ENCODE peak calls at places on chromosome 14, in six cellular contexts. W, K, R, O, X and S are unnamed samples.

GRCh38 chr14:20774258-20774657 is 6.1 kb downstream of the EDDM3B start:
- DNase-seq in W (no peak), K (no peak), R (no peak), O (no peak), X (no peak), S (no peak)

GRCh38 chr14:67241416-67242362 is at the start of gene PALS1:
- DNase-seq in W (peak), K (no peak), R (no peak), O (peak), X (no peak), S (no peak)

GRCh38 chr14:88422919-88423318 is 37.5 kb downstream of the SPATA7 start:
- DNase-seq in W (no peak), K (no peak), R (no peak), O (no peak), X (no peak), S (no peak)

GRCh38 chr14:39279515-39279914 is 45.8 kb downstream of the MIA2 start:
- DNase-seq in W (no peak), K (no peak), R (no peak), O (no peak), X (no peak), S (no peak)

GRCh38 chr14:103155013-103155412 is 31.8 kb downstream of the TNFAIP2 start:
- DNase-seq in W (peak), K (no peak), R (no peak), O (no peak), X (peak), S (peak)

GRCh38 chr14:105710119-105711057 is 184.0 kb downstream of the TMEM121 start:
- DNase-seq in W (no peak), K (no peak), R (no peak), O (peak), X (no peak), S (no peak)

GRCh38 chr14:64704145-64704742 is at the start of gene PLEKHG3:
- DNase-seq in W (peak), K (peak), R (peak), O (peak), X (peak), S (peak)

GRCh38 chr14:99230271-99231141 is 41.5 kb downstream of the BCL11B start:
- DNase-seq in W (no peak), K (peak), R (peak), O (peak), X (no peak), S (no peak)

GRCh38 chr14:96090441-96091148 is 51.4 kb downstream of the C14orf132 start:
- DNase-seq in W (peak), K (no peak), R (no peak), O (peak), X (peak), S (peak)

GRCh38 chr14:100585448-100586152 is 1.6 kb downstream of the BEGAIN start:
- DNase-seq in W (no peak), K (no peak), R (no peak), O (peak), X (no peak), S (no peak)

GRCh38 chr14:106372870-106373657 is 846.7 kb downstream of the TMEM121 start:
- DNase-seq in W (peak), K (peak), R (no peak), O (peak), X (peak), S (peak)

GRCh38 chr14:67853748-67854147 is 34.2 kb downstream of the RAD51B start:
- DNase-seq in W (no peak), K (no peak), R (no peak), O (no peak), X (no peak), S (no peak)

GRCh38 chr14:79437951-79438350 is 773.4 kb downstream of the DIO2 start:
- DNase-seq in W (no peak), K (no peak), R (no peak), O (no peak), X (no peak), S (no peak)

GRCh38 chr14:48936352-48936751 is 649.8 kb downstream of the RPS29 start:
- DNase-seq in W (peak), K (no peak), R (no peak), O (no peak), X (no peak), S (peak)

GRCh38 chr14:87457727-87458126 is 535.3 kb downstream of the GALC start:
- DNase-seq in W (no peak), K (no peak), R (no peak), O (no peak), X (no peak), S (no peak)

GRCh38 chr14:47040490-47040889 is 388.9 kb upstream of the RPL10L start:
- DNase-seq in W (no peak), K (no peak), R (peak), O (no peak), X (no peak), S (peak)

GRCh38 chr14:91367173-91368171 is 50.1 kb downstream of the CCDC88C start:
- DNase-seq in W (no peak), K (peak), R (no peak), O (peak), X (no peak), S (no peak)

GRCh38 chr14:95353007-95353406 is 33.3 kb upstream of the CLMN start:
- DNase-seq in W (no peak), K (no peak), R (no peak), O (no peak), X (no peak), S (no peak)

GRCh38 chr14:77242752-77243151 is 28.3 kb downstream of the NGB start:
- DNase-seq in W (no peak), K (no peak), R (no peak), O (no peak), X (no peak), S (no peak)

GRCh38 chr14:22456421-22456820 is 132.6 kb downstream of the DAD1 start:
- DNase-seq in W (no peak), K (no peak), R (no peak), O (no peak), X (no peak), S (no peak)

GRCh38 chr14:39368261-39368959 is 63.8 kb downstream of the FBXO33 start:
- DNase-seq in W (peak), K (no peak), R (peak), O (no peak), X (no peak), S (peak)

GRCh38 chr14:68262567-68262966 is 443.0 kb downstream of the RAD51B start:
- DNase-seq in W (no peak), K (no peak), R (no peak), O (no peak), X (no peak), S (no peak)

GRCh38 chr14:21868442-21869046 is 194.9 kb upstream of the OR4E1 start:
- DNase-seq in W (peak), K (no peak), R (peak), O (no peak), X (peak), S (peak)

GRCh38 chr14:95059126-95059525 is 98.2 kb downstream of the DICER1 start:
- DNase-seq in W (no peak), K (no peak), R (no peak), O (no peak), X (no peak), S (no peak)

GRCh38 chr14:59688224-59689170 is 111.9 kb upstream of the CCDC175 start:
- DNase-seq in W (peak), K (no peak), R (peak), O (no peak), X (peak), S (peak)

GRCh38 chr14:76882646-76883045 is 56.4 kb downstream of the LRRC74A start:
- DNase-seq in W (no peak), K (no peak), R (no peak), O (no peak), X (no peak), S (no peak)

GRCh38 chr14:103735815-103736545 is 20.4 kb downstream of the ZFYVE21 start:
- DNase-seq in W (no peak), K (no peak), R (no peak), O (peak), X (no peak), S (peak)

GRCh38 chr14:64689292-64689691 is 14.9 kb upstream of the PLEKHG3 start:
- DNase-seq in W (no peak), K (no peak), R (no peak), O (no peak), X (no peak), S (no peak)

GRCh38 chr14:92615451-92615850 is 101.9 kb downstream of the RIN3 start:
- DNase-seq in W (no peak), K (peak), R (no peak), O (no peak), X (no peak), S (no peak)

GRCh38 chr14:93986972-93987371 is 10.1 kb upstream of the CCDC197 start:
- DNase-seq in W (no peak), K (no peak), R (no peak), O (no peak), X (no peak), S (no peak)

GRCh38 chr14:93989939-93990338 is 7.2 kb upstream of the CCDC197 start:
- DNase-seq in W (no peak), K (no peak), R (no peak), O (no peak), X (no peak), S (no peak)

GRCh38 chr14:93987376-93987775 is 9.7 kb upstream of the CCDC197 start:
- DNase-seq in W (no peak), K (no peak), R (no peak), O (peak), X (no peak), S (no peak)

GRCh38 chr14:93984987-93985410 is 8.6 kb upstream of the ASB2 start:
- DNase-seq in W (peak), K (no peak), R (peak), O (no peak), X (peak), S (peak)

DNA sequence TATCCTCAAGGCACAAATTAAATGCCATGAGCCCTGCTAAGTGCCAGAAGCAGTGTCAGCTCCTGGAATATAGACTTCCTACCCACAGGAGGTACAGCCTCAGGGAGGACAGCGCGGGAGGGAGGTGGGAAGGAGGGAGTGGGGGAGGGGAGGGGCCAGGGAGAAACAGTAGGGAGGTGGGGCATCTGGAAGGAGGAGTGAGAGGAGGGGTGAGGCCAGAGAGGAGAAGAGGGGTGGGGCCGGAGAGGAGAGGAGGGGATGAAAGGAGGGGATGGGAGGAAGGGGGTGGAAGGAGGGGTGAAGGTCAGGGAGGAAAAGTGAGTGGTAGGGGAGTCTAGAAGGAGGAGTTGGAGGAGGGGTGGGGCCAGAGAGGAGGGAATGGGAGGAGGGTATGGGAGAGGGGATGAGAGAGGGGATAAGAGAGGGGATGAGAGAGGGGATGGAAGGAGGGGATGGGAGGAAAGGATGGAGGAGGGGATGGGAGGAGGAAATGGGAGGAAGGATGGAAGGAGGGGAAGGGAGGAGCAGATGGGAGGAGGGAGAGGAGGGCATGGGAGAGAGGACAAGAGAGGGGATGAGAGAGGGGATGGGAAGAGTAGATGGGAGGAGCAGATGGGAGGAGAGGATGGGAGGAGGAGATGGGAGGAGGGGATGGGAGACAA is 9.2 kb upstream of the CCDC197 start:
- DNase-seq in W (no peak), K (no peak), R (peak), O (peak), X (no peak), S (no peak)
- H3K27ac ChIP-seq in W (no peak), K (no peak), R (no peak), O (no peak), X (no peak), S (no peak)

GRCh38 chr14:61532818-61533217 is 162.5 kb upstream of the HIF1A start:
- DNase-seq in W (no peak), K (no peak), R (no peak), O (no peak), X (no peak), S (no peak)

GRCh38 chr14:61535032-61535431 is 160.3 kb upstream of the HIF1A start:
- DNase-seq in W (no peak), K (no peak), R (no peak), O (no peak), X (no peak), S (no peak)

GRCh38 chr14:61531741-61532505 is 163.4 kb upstream of the HIF1A start:
- DNase-seq in W (no peak), K (no peak), R (no peak), O (no peak), X (peak), S (no peak)

GRCh38 chr14:61535470-61535869 is 159.8 kb upstream of the HIF1A start:
- DNase-seq in W (no peak), K (no peak), R (no peak), O (no peak), X (no peak), S (no peak)

DNA sequence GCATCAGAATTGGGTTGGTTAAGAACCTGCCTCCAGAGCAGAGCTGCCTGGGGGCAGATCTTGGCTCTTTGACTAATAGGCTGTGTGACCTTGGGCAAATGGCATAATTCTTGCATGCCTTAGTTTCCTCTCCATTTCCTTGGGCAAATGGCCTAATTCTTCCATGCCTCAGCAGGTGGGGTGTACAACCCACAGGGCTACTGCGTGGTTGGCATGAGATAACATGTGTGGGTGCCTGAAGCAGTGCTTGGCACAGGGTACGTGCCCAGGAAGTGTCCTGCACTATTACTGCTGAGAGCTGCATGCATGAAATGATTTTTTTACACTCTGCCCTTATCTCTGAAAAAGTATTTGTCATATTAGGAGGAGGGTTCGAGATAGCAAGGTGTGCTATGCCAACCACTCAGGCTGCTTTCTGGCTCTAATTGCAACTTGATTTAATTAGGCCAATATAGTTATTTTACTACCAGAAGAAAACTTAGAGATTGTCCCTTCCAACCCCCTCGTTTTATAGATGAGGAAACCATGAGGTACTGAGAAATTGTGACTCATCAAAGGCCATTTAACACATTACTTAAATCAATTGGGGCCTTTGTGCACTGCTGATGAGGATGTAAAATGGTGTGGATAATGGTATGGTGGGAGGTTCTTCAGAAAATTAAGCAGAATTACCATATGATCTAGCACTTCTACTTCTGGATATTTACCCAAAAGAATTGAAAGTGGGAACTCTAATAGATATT is 161.6 kb upstream of the HIF1A start:
- DNase-seq in W (peak), K (no peak), R (no peak), O (no peak), X (no peak), S (no peak)
- H3K27ac ChIP-seq in W (no peak), K (no peak), R (no peak), O (peak), X (peak), S (no peak)

GRCh38 chr14:73782623-73783022 is 68.4 kb upstream of the PNMA1 start:
- DNase-seq in W (no peak), K (no peak), R (peak), O (no peak), X (no peak), S (no peak)
- H3K27ac ChIP-seq in W (no peak), K (no peak), R (no peak), O (no peak), X (peak), S (no peak)

GRCh38 chr14:81533212-81533535 is 479 bp downstream of the SEL1L start:
- DNase-seq in W (no peak), K (no peak), R (no peak), O (no peak), X (no peak), S (no peak)
- H3K27ac ChIP-seq in W (peak), K (peak), R (no peak), O (no peak), X (peak), S (peak)

GRCh38 chr14:56085471-56085870 is 32.7 kb upstream of the PELI2 start:
- DNase-seq in W (no peak), K (no peak), R (no peak), O (no peak), X (no peak), S (no peak)

GRCh38 chr14:56092761-56093160 is 25.4 kb upstream of the PELI2 start:
- DNase-seq in W (no peak), K (no peak), R (no peak), O (no peak), X (no peak), S (no peak)

DNA sequence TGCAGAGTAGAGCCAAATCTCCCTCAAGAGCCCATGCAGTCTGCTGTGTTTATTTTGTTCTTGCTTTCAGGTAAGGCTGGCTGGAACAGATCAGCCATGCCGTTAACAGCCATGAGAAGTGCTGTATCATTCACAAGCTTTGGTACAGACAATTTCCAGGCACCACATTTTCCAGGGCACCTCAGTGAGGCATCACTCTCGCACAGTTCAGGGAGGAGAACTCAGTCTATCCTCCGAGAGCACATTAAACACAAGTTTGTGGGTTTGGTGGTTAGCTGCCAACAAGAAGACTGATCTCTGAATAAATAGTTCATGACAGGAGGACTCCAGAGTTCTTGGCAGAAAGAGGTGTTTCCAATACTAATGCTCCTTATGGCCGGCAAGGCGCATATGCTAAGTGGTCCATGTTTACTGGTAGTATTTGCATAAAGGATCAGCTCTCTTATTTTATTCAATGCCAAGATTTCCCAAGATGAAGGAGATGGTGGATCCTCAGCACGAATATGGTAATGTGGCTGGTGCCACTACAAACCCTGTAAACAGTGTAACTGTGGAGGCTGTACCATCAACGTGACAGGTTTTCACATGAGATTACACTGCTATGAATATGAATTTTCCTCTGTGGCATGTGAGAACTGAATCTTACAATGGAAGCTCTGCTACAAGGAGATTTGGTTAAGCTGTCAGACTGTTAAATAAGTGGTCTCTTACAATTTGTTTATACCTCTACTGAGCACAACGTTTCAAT is 30.2 kb upstream of the PELI2 start:
- DNase-seq in W (no peak), K (no peak), R (no peak), O (no peak), X (no peak), S (no peak)
- H3K27ac ChIP-seq in W (no peak), K (no peak), R (no peak), O (no peak), X (no peak), S (no peak)